ENCODE peak calls at places on chromosomes 4 and X, in ten cellular contexts. L is HCT116, E is upper lobe of left lung, M is tibial nerve, Z is prostate gland, K is ovary, I is uterus, W is esophagus muscularis mucosa, O is stomach, H is heart left ventricle. V is an unnamed sample.

GRCh38 chr4:188037003-188037713 is 41.6 kb downstream of the ZFP42 start:
- DNase-seq in L (no peak), E (no peak), M (no peak), Z (no peak), K (no peak), I (no peak), W (no peak), O (no peak), H (no peak), V (no peak)

GRCh38 chr4:69859140-69859539 is 805 bp downstream of the SULT1E1 start:
- DNase-seq in L (no peak), E (no peak), M (no peak), Z (no peak), K (no peak), I (no peak), W (no peak), O (no peak), H (no peak), V (no peak)

GRCh38 chrX:12950851-12951589 is 23.9 kb upstream of the TMSB4X start:
- DNase-seq in L (no peak), E (no peak), M (no peak), Z (no peak), K (no peak), I (no peak), W (no peak), O (peak; percentile 39), H (no peak), V (no peak)

GRCh38 chr4:90996813-90997212 is 869.6 kb downstream of the CCSER1 start:
- DNase-seq in L (no peak), E (no peak), M (no peak), Z (no peak), K (no peak), I (no peak), W (no peak), O (no peak), H (no peak), V (no peak)

GRCh38 chrX:134558133-134558532 is 98.2 kb downstream of the HPRT1 start:
- DNase-seq in L (no peak), E (no peak), M (no peak), Z (no peak), K (no peak), I (no peak), W (no peak), O (no peak), H (no peak), V (no peak)

GRCh38 chr4:48173055-48173991 is 39.3 kb upstream of the TXK start:
- DNase-seq in L (peak; percentile 63), E (no peak), M (no peak), Z (no peak), K (no peak), I (no peak), W (no peak), O (no peak), H (no peak), V (no peak)

GRCh38 chrX:155870958-155871357 is 10.2 kb upstream of the VAMP7 start:
- DNase-seq in L (no peak), E (no peak), M (no peak), Z (no peak), K (no peak), I (no peak), W (no peak), O (no peak), H (no peak), V (no peak)

GRCh38 chr4:67576538-67576937 is 18.0 kb downstream of the STAP1 start:
- DNase-seq in L (no peak), E (no peak), M (no peak), Z (no peak), K (no peak), I (no peak), W (no peak), O (no peak), H (no peak), V (no peak)

GRCh38 chr4:108072300-108072699 is 82.6 kb downstream of the HADH start:
- DNase-seq in L (no peak), E (no peak), M (no peak), Z (no peak), K (no peak), I (no peak), W (no peak), O (no peak), H (no peak), V (no peak)

GRCh38 chr4:30714408-30715031 is 5.6 kb upstream of the PCDH7 start:
- DNase-seq in L (peak; percentile 73), E (no peak), M (no peak), Z (no peak), K (no peak), I (peak; percentile 46), W (no peak), O (peak; percentile 59), H (no peak), V (peak; percentile 64)

GRCh38 chr4:10080874-10081606 is 35.6 kb downstream of the WDR1 start:
- DNase-seq in L (no peak), E (no peak), M (peak; percentile 1), Z (no peak), K (no peak), I (peak; percentile 9), W (no peak), O (no peak), H (no peak), V (no peak)

GRCh38 chr4:94711635-94712034 is 46.1 kb upstream of the BMPR1B start:
- DNase-seq in L (no peak), E (no peak), M (no peak), Z (no peak), K (no peak), I (no peak), W (no peak), O (no peak), H (no peak), V (no peak)

GRCh38 chrX:87890437-87890836 is 372.8 kb downstream of the KLHL4 start:
- DNase-seq in L (no peak), E (no peak), M (no peak), Z (no peak), K (no peak), I (no peak), W (no peak), O (no peak), H (no peak), V (no peak)

GRCh38 chr4:25913056-25913850 is 767 bp upstream of the SMIM20 start:
- DNase-seq in L (no peak), E (peak; percentile 85), M (no peak), Z (no peak), K (peak; percentile 65), I (peak; percentile 37), W (no peak), O (peak; percentile 31), H (peak; percentile 37), V (peak; percentile 30)

GRCh38 chr4:107896158-107896645 is 35.1 kb upstream of the CYP2U1 start:
- DNase-seq in L (peak; percentile 92), E (no peak), M (no peak), Z (peak; percentile 11), K (no peak), I (no peak), W (no peak), O (no peak), H (no peak), V (no peak)

GRCh38 chr4:187090401-187090800 is 366.7 kb upstream of the FAT1 start:
- DNase-seq in L (no peak), E (no peak), M (no peak), Z (no peak), K (no peak), I (no peak), W (no peak), O (no peak), H (no peak), V (no peak)

GRCh38 chr4:174217273-174218126 is 66.0 kb downstream of the FBXO8 start:
- DNase-seq in L (no peak), E (peak; percentile 74), M (no peak), Z (no peak), K (peak; percentile 69), I (no peak), W (no peak), O (no peak), H (peak; percentile 27), V (peak; percentile 32)

GRCh38 chrX:97639526-97639925 is 755.8 kb downstream of the RPA4 start:
- DNase-seq in L (no peak), E (no peak), M (no peak), Z (no peak), K (no peak), I (no peak), W (no peak), O (no peak), H (no peak), V (no peak)

GRCh38 chrX:43731086-43731485 is 75.0 kb downstream of the MAOA start:
- DNase-seq in L (no peak), E (no peak), M (no peak), Z (no peak), K (no peak), I (no peak), W (no peak), O (no peak), H (no peak), V (no peak)
- H3K4me3 ChIP-seq in L (no peak overlapping the region), E (no peak overlapping the region), M (no peak overlapping the region), Z (no peak overlapping the region), K (no peak overlapping the region), I (no peak overlapping the region), W (no peak overlapping the region), O (no peak overlapping the region), H (no peak overlapping the region), V (no peak overlapping the region)

GRCh38 chrX:123454712-123455431 is 270.8 kb downstream of the GRIA3 start:
- DNase-seq in L (no peak), E (no peak), M (no peak), Z (no peak), K (no peak), I (no peak), W (no peak), O (no peak), H (no peak), V (no peak)
- TF ChIP-seq POLR2A in L (no peak), E (no peak), M (no peak), Z (no peak), K (no peak), I (no peak), W (no peak), O (no peak), H (no peak), V (no peak)

DNA sequence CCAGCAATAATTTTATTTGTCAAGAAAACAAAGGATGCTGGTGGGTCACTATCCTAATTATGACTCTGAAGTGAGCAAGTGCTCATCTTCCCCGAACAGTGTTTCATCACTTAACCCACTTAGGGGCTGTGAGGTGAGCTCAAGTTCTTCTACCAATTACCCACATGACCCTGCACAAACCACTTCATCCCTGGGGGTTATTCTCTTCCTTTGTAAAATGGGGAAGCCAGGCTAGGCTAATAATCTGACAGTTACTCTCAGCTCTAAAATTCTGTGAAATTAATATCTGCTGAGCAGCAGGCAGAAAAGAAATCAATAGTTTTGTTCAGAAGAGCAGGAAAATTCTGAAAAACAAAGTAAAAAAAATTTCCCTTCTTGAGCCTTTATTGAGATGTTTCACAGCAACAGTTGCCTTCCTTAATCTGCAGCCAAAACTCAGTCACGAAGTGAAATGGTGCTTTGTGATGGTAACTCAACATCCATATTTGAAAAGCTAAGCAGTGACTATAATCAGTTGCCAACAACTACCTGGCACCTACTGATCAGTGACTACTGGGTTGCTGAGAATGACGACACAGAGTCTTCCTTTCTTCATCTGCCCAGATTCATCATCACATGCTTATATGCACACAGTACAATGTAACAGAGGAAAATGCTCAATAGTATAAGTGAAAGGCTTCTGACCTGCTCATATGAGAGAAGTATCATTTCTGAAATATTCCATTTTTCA is 24.1 kb downstream of the ATP8A1 start:
- DNase-seq in L (no peak), E (no peak), M (no peak), Z (no peak), K (no peak), I (no peak), W (no peak), O (no peak), H (no peak), V (no peak)
- TF ChIP-seq CTCF in L (no peak), E (no peak), M (no peak), Z (no peak), K (no peak), I (no peak), W (no peak), O (no peak), H (no peak), V (no peak)

GRCh38 chr4:38489924-38490639 is 173.9 kb upstream of the KLF3 start:
- DNase-seq in L (no peak), E (no peak), M (no peak), Z (peak; percentile 55), K (no peak), I (no peak), W (peak; percentile 70), O (peak; percentile 52), H (no peak), V (no peak)
- H3K4me3 ChIP-seq in L (no peak overlapping the region), E (no peak overlapping the region), M (no peak overlapping the region), Z (no peak overlapping the region), K (no peak overlapping the region), I (no peak overlapping the region), W (no peak overlapping the region), O (no peak overlapping the region), H (no peak overlapping the region), V (no peak overlapping the region)